ENCODE peak calls at places on chromosomes 6 and 20, in seven cellular contexts. U, O, J, L, R, W and T are unnamed samples.

GRCh38 chr6:16095180-16095579 is 33.7 kb upstream of the MYLIP start:
- DNase-seq in L (no peak), W (no peak), O (no peak), U (no peak), J (no peak), R (no peak), T (no peak)

GRCh38 chr6:170137911-170138910 is 152.7 kb downstream of the DLL1 start:
- DNase-seq in J (no peak), W (no peak), O (no peak), L (peak), R (no peak), U (no peak), T (no peak)

GRCh38 chr6:36075656-36076055 is 48.0 kb downstream of the MAPK14 start:
- DNase-seq in L (no peak), R (no peak), W (no peak), U (no peak), J (no peak), O (no peak), T (no peak)

GRCh38 chr20:20568604-20569205 is 143.7 kb downstream of the RALGAPA2 start:
- DNase-seq in L (no peak), U (peak), W (no peak), R (no peak), O (peak), J (no peak), T (no peak)

GRCh38 chr6:41443616-41444525 is 102.3 kb upstream of the FOXP4 start:
- DNase-seq in U (no peak), J (no peak), R (no peak), W (no peak), L (no peak), O (peak), T (no peak)

GRCh38 chr20:37473249-37474000 is 47.6 kb upstream of the NNAT start:
- DNase-seq in J (no peak), O (no peak), L (no peak), W (no peak), R (no peak), U (no peak), T (no peak)

GRCh38 chr20:32523613-32524218 is 61.4 kb downstream of the NOL4L start:
- DNase-seq in J (no peak), U (no peak), R (no peak), O (no peak), L (no peak), W (no peak), T (no peak)

GRCh38 chr20:34747479-34747878 is 43.3 kb downstream of the TP53INP2 start:
- DNase-seq in O (no peak), L (no peak), J (no peak), W (no peak), U (no peak), R (no peak), T (no peak)

GRCh38 chr6:49300443-49300842 is 162.6 kb downstream of the MMUT start:
- DNase-seq in J (no peak), O (peak), W (no peak), L (no peak), U (no peak), R (no peak), T (no peak)

GRCh38 chr6:106886444-106886843 is 88.1 kb downstream of the CD24 start:
- DNase-seq in L (no peak), O (no peak), J (no peak), U (no peak), R (no peak), W (no peak), T (no peak)

GRCh38 chr6:155077784-155078183 is 82.7 kb downstream of the TIAM2 start:
- DNase-seq in R (no peak), W (no peak), J (no peak), L (no peak), U (no peak), O (no peak), T (no peak)

GRCh38 chr6:155077331-155077730 is 82.2 kb downstream of the TIAM2 start:
- DNase-seq in U (no peak), W (no peak), O (peak), L (no peak), R (no peak), J (no peak), T (no peak)

GRCh38 chr6:155075938-155076337 is 80.8 kb downstream of the TIAM2 start:
- DNase-seq in J (no peak), O (no peak), U (no peak), W (no peak), R (no peak), L (no peak), T (no peak)

GRCh38 chr6:155079985-155080452 is 84.9 kb downstream of the TIAM2 start:
- DNase-seq in W (no peak), O (peak), R (no peak), J (no peak), L (no peak), U (no peak), T (no peak)

GRCh38 chr6:155078331-155078745 is 83.2 kb downstream of the TIAM2 start:
- DNase-seq in U (no peak), R (no peak), W (no peak), O (peak), L (no peak), J (no peak), T (no peak)
- H3K27ac ChIP-seq in U (no peak), R (peak), W (no peak), O (no peak), L (no peak), J (no peak), T (no peak)

GRCh38 chr20:45816951-45817651 is 4.7 kb downstream of the UBE2C start:
- DNase-seq in R (no peak), W (no peak), O (no peak), J (no peak), L (no peak), U (no peak), T (no peak)

GRCh38 chr20:45819466-45819865 is 7.0 kb downstream of the UBE2C start:
- DNase-seq in R (no peak), L (no peak), W (no peak), J (no peak), O (no peak), U (no peak), T (no peak)

GRCh38 chr20:45818239-45818638 is 5.8 kb downstream of the UBE2C start:
- DNase-seq in O (no peak), U (no peak), J (no peak), W (no peak), L (no peak), R (no peak), T (no peak)

GRCh38 chr20:45814314-45814713 is 1.9 kb downstream of the UBE2C start:
- DNase-seq in J (no peak), L (no peak), R (no peak), O (no peak), W (no peak), U (no peak), T (no peak)

DNA sequence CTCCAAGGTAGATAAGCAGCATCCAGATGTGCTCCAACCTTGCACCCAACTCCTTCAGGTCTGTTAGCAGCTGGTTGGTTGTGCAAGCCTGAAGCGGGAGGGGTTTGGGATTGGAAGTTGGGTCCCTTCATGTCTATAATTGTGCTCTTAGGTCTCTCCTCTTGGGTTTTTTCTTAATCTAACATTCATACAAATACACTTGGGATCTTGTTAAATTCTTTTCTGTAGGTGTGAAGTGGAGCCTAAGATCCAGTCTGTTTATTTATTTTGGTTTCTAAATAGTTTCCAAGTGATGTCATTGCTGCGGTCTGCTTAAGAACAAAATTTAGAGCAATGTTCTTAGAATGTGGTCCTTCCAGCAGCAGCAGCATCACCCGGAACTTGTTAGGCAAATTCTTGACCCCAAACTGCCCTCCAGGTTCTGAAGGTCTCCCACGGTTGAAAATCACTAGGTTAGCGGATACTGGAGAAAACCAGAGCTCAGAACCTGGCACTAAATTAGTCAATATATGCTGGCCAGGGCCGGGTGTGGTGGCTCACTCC is 5.3 kb downstream of the UBE2C start:
- DNase-seq in J (peak), O (peak), U (peak), W (no peak), L (no peak), R (no peak), T (no peak)
- H3K27ac ChIP-seq in J (no peak), O (peak), U (no peak), W (no peak), L (no peak), R (no peak), T (no peak)

DNA sequence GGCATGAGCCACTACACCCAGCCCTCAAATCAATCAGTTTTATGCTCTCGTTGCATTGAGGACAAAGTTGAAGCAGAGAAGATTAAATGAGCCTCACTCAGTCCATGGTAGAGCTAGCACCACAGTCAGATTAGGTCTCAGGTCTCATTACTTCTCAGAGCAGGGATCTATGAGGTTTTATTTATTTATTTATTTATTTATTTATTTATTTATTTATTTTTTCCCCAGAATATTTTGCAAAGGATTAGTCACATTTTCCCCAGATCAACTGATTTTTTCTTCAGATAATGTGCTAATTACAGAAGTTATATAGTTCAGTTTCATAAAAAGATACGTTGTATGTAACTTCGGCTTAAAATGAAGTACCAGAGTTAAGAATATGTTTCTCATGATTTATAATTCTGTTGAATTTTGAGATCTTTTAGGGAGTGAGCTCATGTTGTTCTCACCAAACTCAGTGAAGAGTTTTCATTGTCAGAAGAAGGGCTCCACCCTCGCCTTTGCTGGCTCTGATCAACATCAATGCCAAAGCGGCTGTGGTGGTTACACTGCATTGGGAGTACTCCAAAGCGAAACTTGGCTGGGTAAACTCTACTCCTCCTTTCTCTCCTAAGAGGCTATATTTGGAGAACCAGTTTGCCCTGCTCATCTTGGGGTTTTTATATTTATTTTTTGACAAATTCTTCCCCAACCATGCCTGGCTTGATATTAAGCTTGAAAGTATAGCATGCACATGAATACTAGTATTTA is 12.9 kb upstream of the ID4 start:
- DNase-seq in R (no peak), J (no peak), L (no peak), U (no peak), O (no peak), W (no peak), T (no peak)
- H3K27ac ChIP-seq in R (no peak), J (no peak), L (no peak), U (no peak), O (no peak), W (no peak), T (no peak)

DNA sequence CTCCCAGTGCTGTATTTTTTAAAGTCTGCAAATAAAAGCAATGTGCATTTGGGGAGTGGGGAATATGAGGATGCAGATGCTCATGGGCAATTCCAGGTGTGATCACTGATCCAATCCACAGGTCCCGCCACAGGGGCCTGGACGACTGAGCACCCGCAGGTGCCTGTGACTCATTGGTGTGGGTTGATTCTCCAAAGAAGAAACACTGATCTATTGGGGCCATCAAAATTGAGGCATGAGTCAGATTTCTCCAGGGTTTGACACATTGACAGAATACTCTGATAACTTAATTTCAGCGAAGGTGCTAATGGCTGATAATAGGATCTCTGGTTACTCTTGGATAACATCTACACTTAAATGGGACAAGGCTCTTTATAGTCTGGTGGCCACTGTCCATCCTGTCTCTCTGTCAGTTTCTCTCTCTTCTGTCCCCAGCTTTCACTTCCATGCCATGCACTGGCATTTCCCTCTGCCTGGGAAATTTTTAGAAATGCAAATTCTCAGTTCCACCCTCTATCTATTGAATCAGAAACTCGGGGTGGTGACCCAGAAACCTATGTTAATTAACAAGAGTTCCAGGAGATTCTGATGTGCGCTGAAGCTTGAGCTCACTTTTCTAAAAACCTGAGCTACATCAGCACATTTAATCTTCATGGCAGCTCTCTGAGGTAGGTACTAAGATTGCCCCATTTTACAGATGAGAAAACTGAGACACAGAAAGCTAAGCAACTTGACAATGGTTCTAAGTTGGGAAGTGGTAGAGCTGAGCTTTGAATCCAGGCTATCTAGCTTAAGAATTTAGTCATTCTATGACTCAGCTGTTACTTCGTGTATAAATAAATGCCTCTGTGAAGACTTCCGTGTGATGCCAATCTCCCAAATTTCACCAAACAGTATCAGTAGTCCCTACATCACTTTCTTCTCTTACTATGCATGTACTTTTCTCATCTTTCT is 10.2 kb upstream of the RCAN2 start:
- DNase-seq in L (no peak), R (no peak), W (no peak), J (no peak), U (peak), O (peak), T (no peak)
- H3K27ac ChIP-seq in L (no peak), R (peak), W (no peak), J (no peak), U (no peak), O (no peak), T (no peak)

GRCh38 chr6:21729431-21729830 is 135.9 kb downstream of the SOX4 start:
- DNase-seq in J (no peak), W (no peak), R (no peak), U (no peak), L (no peak), O (peak), T (no peak)

GRCh38 chr6:21722488-21722887 is 128.9 kb downstream of the SOX4 start:
- DNase-seq in W (no peak), J (no peak), R (no peak), O (no peak), L (no peak), U (no peak), T (no peak)

GRCh38 chr6:21730533-21730932 is 137.0 kb downstream of the SOX4 start:
- DNase-seq in O (no peak), W (no peak), R (no peak), L (no peak), J (no peak), U (no peak), T (no peak)

GRCh38 chr6:21728141-21728540 is 134.6 kb downstream of the SOX4 start:
- DNase-seq in R (no peak), U (no peak), L (no peak), O (no peak), J (no peak), W (no peak), T (no peak)

GRCh38 chr6:21726676-21727075 is 133.1 kb downstream of the SOX4 start:
- DNase-seq in L (no peak), J (no peak), R (no peak), U (no peak), W (no peak), O (peak), T (no peak)
- H3K27ac ChIP-seq in L (no peak), J (no peak), R (no peak), U (no peak), W (no peak), O (no peak), T (no peak)

DNA sequence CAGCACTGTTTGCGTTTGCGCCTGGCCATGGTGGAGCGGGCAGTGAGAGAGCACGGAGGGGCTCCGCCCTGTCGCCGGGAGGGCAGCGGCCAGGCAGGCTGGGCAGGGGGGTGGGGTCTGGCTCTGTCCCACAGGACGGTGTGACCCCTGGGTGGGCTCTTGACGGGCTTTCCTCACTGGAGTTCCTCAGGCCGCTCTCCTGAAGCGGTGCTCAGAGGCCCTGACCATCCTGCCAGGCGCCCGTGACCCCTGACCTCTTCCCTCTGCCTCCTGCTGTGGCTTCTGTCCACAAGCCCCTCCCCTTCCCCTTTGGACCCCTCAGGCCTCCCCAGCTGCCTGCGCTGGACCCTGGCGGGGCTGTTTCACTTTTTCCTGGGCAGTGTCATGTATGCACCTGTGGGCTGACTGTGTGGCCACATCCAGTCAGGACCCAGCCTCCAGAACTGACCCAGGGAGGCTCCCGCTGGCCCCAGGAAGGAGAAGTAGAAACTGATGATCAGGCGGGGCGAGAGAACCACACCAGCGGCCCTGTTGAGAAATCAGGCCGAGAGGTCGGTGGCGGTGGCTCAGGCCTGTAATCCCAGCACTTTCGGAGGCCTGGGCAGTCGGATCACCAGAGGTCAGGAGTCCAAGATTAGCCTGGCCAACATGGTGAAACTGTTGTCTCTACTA is 1.2 kb downstream of the OGFR start:
- DNase-seq in L (no peak), O (no peak), R (no peak), J (no peak), U (no peak), W (no peak), T (no peak)
- H3K27ac ChIP-seq in L (peak), O (peak), R (peak), J (no peak), U (peak), W (peak), T (no peak)

GRCh38 chr6:44220913-44221290 is 2.5 kb upstream of the SLC29A1 start:
- DNase-seq in W (no peak), U (no peak), L (no peak), O (no peak), R (no peak), J (no peak), T (no peak)

GRCh38 chr6:44219053-44219814 is 2.5 kb downstream of the MYMX start:
- DNase-seq in W (no peak), O (peak), R (peak), U (no peak), L (no peak), J (no peak), T (no peak)

GRCh38 chr6:44221291-44221960 is 2.0 kb upstream of the SLC29A1 start:
- DNase-seq in L (peak), O (peak), R (peak), U (peak), J (no peak), W (peak), T (no peak)

GRCh38 chr6:44221961-44222335 is 1.4 kb upstream of the SLC29A1 start:
- DNase-seq in U (no peak), O (no peak), J (no peak), W (no peak), R (no peak), L (no peak), T (no peak)

GRCh38 chr6:44219815-44220784 is 3.3 kb upstream of the SLC29A1 start:
- DNase-seq in J (no peak), L (no peak), W (no peak), R (no peak), O (no peak), U (no peak), T (no peak)
- H3K27ac ChIP-seq in J (no peak), L (no peak), W (no peak), R (peak), O (no peak), U (no peak), T (no peak)

DNA sequence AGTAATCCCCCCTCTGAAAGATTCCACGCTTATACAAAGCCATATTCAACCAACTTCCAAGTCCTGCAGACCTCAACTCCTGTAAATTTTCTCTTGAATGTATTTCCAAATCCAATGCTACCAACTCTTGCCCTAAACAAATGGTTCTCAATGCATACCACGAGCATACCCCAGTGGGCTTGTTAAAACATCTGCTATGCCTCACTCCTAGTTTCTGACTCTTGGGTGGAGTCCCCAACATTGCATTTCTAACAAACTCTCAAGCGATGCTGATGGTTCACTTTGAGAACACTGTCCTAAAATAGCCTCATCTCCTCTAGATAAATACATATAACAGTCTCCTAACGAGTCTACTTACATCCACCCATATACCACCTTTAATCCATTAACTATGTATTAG is 7.3 kb downstream of the HBS1L start:
- DNase-seq in L (no peak), J (no peak), R (no peak), U (no peak), W (no peak), O (no peak), T (no peak)
- H3K27ac ChIP-seq in L (no peak), J (no peak), R (no peak), U (no peak), W (no peak), O (no peak), T (no peak)

GRCh38 chr20:62557425-62557824 is 81.6 kb upstream of the GATA5 start:
- DNase-seq in R (no peak), U (no peak), W (no peak), L (no peak), J (no peak), O (no peak), T (no peak)
- H3K27ac ChIP-seq in R (peak), U (no peak), W (no peak), L (no peak), J (no peak), O (no peak), T (no peak)

GRCh38 chr6:165574770-165575549 is 88.1 kb downstream of the PDE10A start:
- DNase-seq in O (peak), J (no peak), W (no peak), R (no peak), U (no peak), L (no peak), T (peak)
- H3K27ac ChIP-seq in O (no peak), J (no peak), W (no peak), R (no peak), U (peak), L (no peak), T (peak)